ENCODE peak calls at places on chromosome 22, in five cellular contexts. One of them, this sample, is unnamed.
A peak's percentile ranks its signal among the peaks of the same experiment; 100 is the strongest.

GRCh38 chr22:32803020-32803758 is 1.7 kb downstream of the TIMP3 start:
- DNase-seq in stomach: no peak
- DNase-seq in K562: no peak
- DNase-seq in lower leg skin: no peak
- DNase-seq in right lobe of liver: peak; percentile 36
- DNase-seq in this sample: peak; percentile 75

GRCh38 chr22:30575011-30575671 is 676 bp upstream of the GAL3ST1 start:
- DNase-seq in K562: no peak
- DNase-seq in lower leg skin: no peak
- DNase-seq in stomach: peak; percentile 75
- DNase-seq in right lobe of liver: no peak
- DNase-seq in this sample: peak; percentile 13

GRCh38 chr22:35154937-35155387 is 89.0 kb downstream of the ISX start:
- DNase-seq in K562: peak; percentile 54
- DNase-seq in lower leg skin: no peak
- DNase-seq in stomach: peak; percentile 33
- DNase-seq in right lobe of liver: peak; percentile 50
- DNase-seq in this sample: peak; percentile 54

GRCh38 chr22:28027453-28028448 is 108.7 kb upstream of the PITPNB start:
- DNase-seq in K562: no peak
- DNase-seq in stomach: no peak
- DNase-seq in lower leg skin: peak; percentile 74
- DNase-seq in right lobe of liver: no peak
- DNase-seq in this sample: no peak

GRCh38 chr22:40951795-40952602 is 821 bp downstream of the RBX1 start:
- DNase-seq in right lobe of liver: no peak
- DNase-seq in lower leg skin: no peak
- DNase-seq in stomach: no peak
- DNase-seq in K562: no peak
- DNase-seq in this sample: peak; percentile 74

GRCh38 chr22:32644252-32645100 is 157.0 kb upstream of the TIMP3 start:
- DNase-seq in right lobe of liver: peak; percentile 75
- DNase-seq in lower leg skin: peak; percentile 93
- DNase-seq in stomach: peak; percentile 40
- DNase-seq in K562: no peak
- DNase-seq in this sample: no peak

GRCh38 chr22:41564563-41564962 is 3.8 kb downstream of the CSDC2 start:
- DNase-seq in lower leg skin: no peak
- DNase-seq in right lobe of liver: no peak
- DNase-seq in K562: no peak
- DNase-seq in stomach: no peak
- DNase-seq in this sample: no peak

GRCh38 chr22:32544953-32545558 is 70.4 kb downstream of the FBXO7 start:
- DNase-seq in right lobe of liver: no peak
- DNase-seq in lower leg skin: peak; percentile 36
- DNase-seq in K562: no peak
- DNase-seq in stomach: no peak
- DNase-seq in this sample: no peak

GRCh38 chr22:26658161-26658560 is 773 bp downstream of the MIAT start:
- DNase-seq in right lobe of liver: no peak
- DNase-seq in lower leg skin: no peak
- DNase-seq in K562: no peak
- DNase-seq in stomach: no peak
- DNase-seq in this sample: peak; percentile 54

GRCh38 chr22:50530280-50530856 is 556 bp upstream of the TYMP start:
- DNase-seq in lower leg skin: peak; percentile 97
- DNase-seq in right lobe of liver: peak; percentile 93
- DNase-seq in stomach: peak; percentile 91
- DNase-seq in K562: no peak
- DNase-seq in this sample: peak; percentile 70

GRCh38 chr22:37431811-37432707 is 4.8 kb upstream of the ELFN2 start:
- DNase-seq in right lobe of liver: no peak
- DNase-seq in K562: no peak
- DNase-seq in lower leg skin: no peak
- DNase-seq in stomach: no peak
- DNase-seq in this sample: no peak

GRCh38 chr22:37193629-37194191 is 5.7 kb upstream of the C1QTNF6 start:
- DNase-seq in right lobe of liver: peak; percentile 6
- DNase-seq in stomach: no peak
- DNase-seq in K562: peak; percentile 20
- DNase-seq in lower leg skin: peak; percentile 45
- DNase-seq in this sample: no peak

GRCh38 chr22:29163808-29164207 is 41.9 kb upstream of the EMID1 start:
- DNase-seq in stomach: no peak
- DNase-seq in K562: no peak
- DNase-seq in right lobe of liver: no peak
- DNase-seq in lower leg skin: no peak
- DNase-seq in this sample: no peak

GRCh38 chr22:48417143-48418070 is 1410.3 kb downstream of the BRD1 start:
- DNase-seq in K562: no peak
- DNase-seq in lower leg skin: no peak
- DNase-seq in right lobe of liver: no peak
- DNase-seq in stomach: no peak
- DNase-seq in this sample: no peak

GRCh38 chr22:28799125-28799833 is 1.1 kb downstream of the XBP1 start:
- DNase-seq in right lobe of liver: no peak
- DNase-seq in K562: peak; percentile 15
- DNase-seq in lower leg skin: peak; percentile 90
- DNase-seq in stomach: no peak
- DNase-seq in this sample: peak; percentile 74

GRCh38 chr22:37282385-37282677 is at the start of gene CYTH4:
- DNase-seq in K562: peak; percentile 38
- DNase-seq in lower leg skin: peak; percentile 91
- DNase-seq in stomach: peak; percentile 70
- DNase-seq in right lobe of liver: peak; percentile 81
- DNase-seq in this sample: no peak

GRCh38 chr22:27133951-27134664 is 476.7 kb downstream of the MIAT start:
- DNase-seq in lower leg skin: peak; percentile 89
- DNase-seq in K562: peak; percentile 16
- DNase-seq in right lobe of liver: no peak
- DNase-seq in stomach: peak; percentile 44
- DNase-seq in this sample: peak; percentile 83

GRCh38 chr22:36166518-36167220 is 6.1 kb upstream of the APOL3 start:
- DNase-seq in K562: no peak
- DNase-seq in right lobe of liver: peak; percentile 56
- DNase-seq in stomach: no peak
- DNase-seq in lower leg skin: no peak
- DNase-seq in this sample: no peak

GRCh38 chr22:31861226-31861840 is 83.0 kb upstream of the YWHAH start:
- DNase-seq in K562: no peak
- DNase-seq in stomach: no peak
- DNase-seq in right lobe of liver: no peak
- DNase-seq in lower leg skin: no peak
- DNase-seq in this sample: no peak

GRCh38 chr22:48795664-48796063 is 1032.0 kb downstream of the BRD1 start:
- DNase-seq in right lobe of liver: no peak
- DNase-seq in stomach: no peak
- DNase-seq in K562: no peak
- DNase-seq in lower leg skin: peak; percentile 50
- DNase-seq in this sample: no peak

GRCh38 chr22:37057226-37057625 is 5.7 kb downstream of the KCTD17 start:
- DNase-seq in stomach: no peak
- DNase-seq in K562: no peak
- DNase-seq in lower leg skin: no peak
- DNase-seq in right lobe of liver: no peak
- DNase-seq in this sample: no peak

DNA sequence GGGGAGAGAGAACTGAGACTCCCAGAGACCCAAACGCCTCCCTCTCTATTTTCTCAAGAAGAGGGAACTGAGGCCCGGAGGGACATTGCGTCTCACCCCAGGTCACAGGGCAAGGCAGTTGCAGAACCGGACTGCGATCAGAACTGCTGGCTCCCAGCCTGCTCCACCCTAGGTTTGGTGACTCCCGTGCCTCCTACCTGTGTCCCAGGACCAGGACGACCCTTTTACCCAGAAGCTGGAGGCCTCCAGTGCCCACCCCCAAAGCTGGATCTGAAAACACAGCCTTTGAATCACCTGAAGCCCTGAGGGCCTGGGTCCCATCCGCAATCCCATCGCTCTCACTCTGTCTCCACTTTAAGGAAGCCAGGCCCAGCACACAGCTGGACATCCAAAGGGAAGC is 1.4 kb downstream of the GSTT4 start:
- DNase-seq in K562: no peak
- DNase-seq in stomach: no peak
- DNase-seq in right lobe of liver: no peak
- DNase-seq in lower leg skin: no peak
- DNase-seq in this sample: no peak
- TF ChIP-seq POLR2A in K562: no peak
- TF ChIP-seq POLR2A in stomach: no peak
- TF ChIP-seq POLR2A in right lobe of liver: no peak
- TF ChIP-seq POLR2A in lower leg skin: no peak
- TF ChIP-seq POLR2A in this sample: no peak

DNA sequence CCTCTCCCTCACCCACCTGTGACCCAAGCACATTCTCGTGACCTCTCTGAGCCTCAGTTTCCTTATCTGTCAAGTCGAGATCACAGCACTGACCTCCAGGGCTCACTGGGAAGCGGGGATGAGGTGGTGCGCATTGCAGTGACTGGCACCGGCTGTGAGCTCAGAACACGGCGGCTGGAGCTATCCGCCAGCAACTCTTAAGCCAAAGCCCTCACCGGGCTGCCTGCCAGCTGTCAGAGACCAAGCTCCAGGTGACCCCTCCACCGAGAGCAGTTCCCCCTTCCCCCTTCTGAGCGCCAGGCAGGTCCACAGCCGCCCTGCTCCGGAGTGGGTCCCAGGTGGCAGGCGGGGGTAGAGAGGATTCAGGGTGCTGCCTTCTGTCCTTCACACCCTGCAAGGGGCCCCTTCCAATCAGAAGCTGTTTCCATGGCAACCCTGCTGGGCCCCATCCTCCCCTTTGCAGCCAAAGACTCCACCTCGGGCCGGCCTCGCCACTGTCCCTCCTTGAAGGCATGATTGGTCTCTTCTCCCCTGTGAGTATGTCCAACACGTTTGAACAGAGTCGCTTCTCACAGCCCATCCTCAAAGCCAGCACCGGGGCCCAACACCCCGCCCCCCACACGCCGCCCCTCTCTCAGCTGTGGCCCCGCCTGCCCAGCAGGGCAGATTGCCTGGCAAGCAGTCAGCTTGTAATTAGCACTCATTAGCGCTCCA is 98.8 kb downstream of the WNT7B start:
- DNase-seq in stomach: no peak
- DNase-seq in right lobe of liver: peak; percentile 13
- DNase-seq in K562: no peak
- DNase-seq in lower leg skin: peak; percentile 75
- DNase-seq in this sample: no peak
- TF ChIP-seq POLR2A in stomach: no peak
- TF ChIP-seq POLR2A in right lobe of liver: no peak
- TF ChIP-seq POLR2A in K562: no peak
- TF ChIP-seq POLR2A in lower leg skin: no peak
- TF ChIP-seq POLR2A in this sample: no peak

DNA sequence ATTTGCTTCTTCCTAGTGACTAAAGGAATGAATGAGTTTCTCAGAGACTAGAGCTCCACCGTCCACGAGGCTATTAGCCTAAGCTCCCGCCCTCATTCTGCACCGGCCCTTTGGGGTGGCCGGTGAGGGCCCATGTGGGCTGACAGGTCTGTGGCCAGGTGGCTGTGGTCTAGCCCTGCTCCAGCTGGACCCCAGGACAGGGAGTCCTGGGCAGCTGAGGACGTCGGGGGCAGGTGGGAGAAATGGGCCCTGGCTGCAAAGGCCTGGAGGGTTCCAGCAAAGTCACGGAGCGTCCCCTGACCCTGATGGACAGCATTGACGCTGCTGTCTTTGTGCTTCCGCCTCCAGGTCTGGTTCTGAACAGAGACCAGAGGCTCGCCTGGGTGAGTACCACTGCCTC is 12.2 kb downstream of the SERHL2 start:
- DNase-seq in lower leg skin: no peak
- DNase-seq in K562: peak; percentile 4
- DNase-seq in stomach: no peak
- DNase-seq in right lobe of liver: no peak
- DNase-seq in this sample: no peak
- TF ChIP-seq POLR2A in lower leg skin: no peak
- TF ChIP-seq POLR2A in K562: no peak
- TF ChIP-seq POLR2A in stomach: no peak
- TF ChIP-seq POLR2A in right lobe of liver: no peak
- TF ChIP-seq POLR2A in this sample: no peak

DNA sequence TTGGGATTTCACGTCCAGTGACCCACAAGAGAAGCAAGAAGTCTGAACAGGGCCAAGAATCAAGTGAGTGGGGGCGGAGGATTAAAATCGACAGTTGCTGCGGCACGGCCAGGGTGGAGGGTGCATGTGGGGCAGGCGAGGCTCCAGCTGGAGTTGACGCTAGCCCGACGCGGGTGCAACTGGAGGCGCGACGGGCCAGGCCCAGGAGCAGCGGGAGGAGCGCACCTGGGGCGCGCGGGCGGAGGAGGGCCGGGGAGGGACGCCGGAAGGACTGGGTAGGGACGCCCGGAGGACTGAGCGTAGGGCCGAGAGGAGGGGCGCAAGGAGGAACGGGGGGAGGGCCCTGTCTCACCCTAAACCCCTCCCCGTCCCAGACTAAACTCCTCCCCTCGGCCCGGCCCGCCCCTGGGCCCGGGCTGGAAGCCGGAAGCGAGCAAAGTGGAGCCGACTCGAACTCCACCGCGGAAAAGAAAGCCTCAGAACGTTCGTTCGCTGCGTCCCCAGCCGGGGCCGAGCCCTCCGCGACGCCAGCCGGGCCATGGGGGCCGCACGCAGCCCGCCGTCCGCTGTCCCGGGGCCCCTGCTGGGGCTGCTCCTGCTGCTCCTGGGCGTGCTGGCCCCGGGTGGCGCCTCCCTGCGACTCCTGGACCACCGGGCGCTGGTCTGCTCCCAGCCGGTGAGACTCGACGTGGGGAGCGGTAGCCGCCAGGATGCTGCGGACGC is at the start of gene IL17RA:
- DNase-seq in stomach: peak; percentile 94
- DNase-seq in lower leg skin: peak; percentile 98
- DNase-seq in K562: peak; percentile 98
- DNase-seq in right lobe of liver: peak; percentile 94
- DNase-seq in this sample: peak; percentile 78
- TF ChIP-seq POLR2A in stomach: no peak
- TF ChIP-seq POLR2A in lower leg skin: no peak
- TF ChIP-seq POLR2A in K562: peak; percentile 84
- TF ChIP-seq POLR2A in right lobe of liver: peak; percentile 87
- TF ChIP-seq POLR2A in this sample: peak; percentile 60

GRCh38 chr22:39293766-39294368 is 25.6 kb downstream of the RPL3 start:
- DNase-seq in K562: no peak
- DNase-seq in lower leg skin: no peak
- DNase-seq in right lobe of liver: no peak
- DNase-seq in stomach: no peak
- DNase-seq in this sample: no peak

GRCh38 chr22:39290724-39291161 is 28.7 kb downstream of the RPL3 start:
- DNase-seq in stomach: peak; percentile 63
- DNase-seq in lower leg skin: no peak
- DNase-seq in right lobe of liver: peak; percentile 92
- DNase-seq in K562: no peak
- DNase-seq in this sample: no peak

GRCh38 chr22:39292002-39292401 is 27.4 kb downstream of the RPL3 start:
- DNase-seq in right lobe of liver: no peak
- DNase-seq in lower leg skin: no peak
- DNase-seq in K562: no peak
- DNase-seq in stomach: no peak
- DNase-seq in this sample: no peak

GRCh38 chr22:39291501-39291900 is 27.9 kb downstream of the RPL3 start:
- DNase-seq in right lobe of liver: no peak
- DNase-seq in stomach: no peak
- DNase-seq in lower leg skin: no peak
- DNase-seq in K562: no peak
- DNase-seq in this sample: no peak

GRCh38 chr22:39292561-39293074 is 26.8 kb downstream of the RPL3 start:
- DNase-seq in stomach: peak; percentile 92
- DNase-seq in lower leg skin: peak; percentile 97
- DNase-seq in K562: peak; percentile 84
- DNase-seq in right lobe of liver: peak; percentile 97
- DNase-seq in this sample: peak; percentile 30
- TF ChIP-seq POLR2A in stomach: no peak
- TF ChIP-seq POLR2A in lower leg skin: no peak
- TF ChIP-seq POLR2A in K562: peak; percentile 55
- TF ChIP-seq POLR2A in right lobe of liver: peak; percentile 76
- TF ChIP-seq POLR2A in this sample: peak; percentile 22

This sample was measured in erythroblast.